ENCODE peak calls at places on chromosome 11, in five cellular contexts. Q is HS-5; C is activated CD8-positive, alpha-beta memory T cell treated with anti-CD3 and anti-CD28 coated beads, Interleukin-2, amount 50 U/mL, for 48 hours; J is effector memory CD8-positive, alpha-beta T cell; G is putamen. K is an unnamed sample.

GRCh38 chr11:64583296-64584262 is 7.4 kb upstream of the SLC22A12 start:
- DNase-seq in Q (no peak), C (no peak), J (no peak), G (no peak), K (no peak)

GRCh38 chr11:86595401-86595800 is 77.0 kb downstream of the ME3 start:
- DNase-seq in Q (no peak), C (no peak), J (no peak), G (no peak), K (no peak)

GRCh38 chr11:109432105-109432504 is 10.1 kb downstream of the C11orf87 start:
- DNase-seq in Q (no peak), C (no peak), J (no peak), G (no peak), K (no peak)

GRCh38 chr11:97742717-97743116 is 1278.0 kb upstream of the CNTN5 start:
- DNase-seq in Q (no peak), C (no peak), J (no peak), G (no peak), K (no peak)

GRCh38 chr11:1928891-1929541 is 9.5 kb downstream of the TNNT3 start:
- DNase-seq in Q (no peak), C (no peak), J (no peak), G (no peak), K (no peak)

GRCh38 chr11:41947392-41947791 is 487.9 kb upstream of the LRRC4C start:
- DNase-seq in Q (no peak), C (no peak), J (no peak), G (no peak), K (no peak)

GRCh38 chr11:66131937-66132632 is 62.0 kb downstream of the PACS1 start:
- DNase-seq in Q (no peak), C (no peak), J (no peak), G (no peak), K (no peak)

GRCh38 chr11:37409124-37409523 is 811.1 kb upstream of the RAG2 start:
- DNase-seq in Q (peak), C (no peak), J (no peak), G (no peak), K (no peak)